ENCODE peak calls at places on chromosomes 2 and 18, in seven cellular contexts. V is H7; R is Right ventricle myocardium superior; T is brain microvascular endothelial cell; C is stimulated activated CD4-positive, alpha-beta T cell treated with anti-CD3 and anti-CD28 coated beads, Interleukin-1b, Interleukin-23, amount 100 ng/mL, for 24 hours; K is NCI-H2081; P is SHP77. E is an unnamed sample.

GRCh38 chr18:57311472-57311871 is 40.9 kb upstream of the ST8SIA3 start:
- DNase-seq in V (no peak), R (no peak), T (no peak), C (no peak), K (no peak), P (no peak), E (no peak)

GRCh38 chr18:48942554-48943261 is 8.1 kb downstream of the SMAD7 start:
- DNase-seq in V (peak), R (no peak), T (peak), C (no peak), K (no peak), P (no peak), E (no peak)

GRCh38 chr18:74866577-74866976 is 268.9 kb downstream of the ZNF407 start:
- DNase-seq in V (no peak), R (no peak), T (no peak), C (no peak), K (no peak), P (no peak), E (no peak)

GRCh38 chr2:147451131-147451530 is 393.7 kb upstream of the ACVR2A start:
- DNase-seq in V (no peak), R (no peak), T (no peak), C (no peak), K (peak), P (no peak), E (no peak)

GRCh38 chr2:2108189-2108588 is 222.9 kb downstream of the MYT1L start:
- DNase-seq in V (no peak), R (no peak), T (no peak), C (no peak), K (no peak), P (no peak), E (no peak)

GRCh38 chr2:64873472-64873924 is 115.7 kb upstream of the SLC1A4 start:
- DNase-seq in V (peak), R (peak), T (peak), C (peak), K (peak), P (peak), E (peak)

GRCh38 chr2:59034791-59035190 is 793.7 kb upstream of the FANCL start:
- DNase-seq in V (no peak), R (no peak), T (peak), C (no peak), K (peak), P (peak), E (no peak)

GRCh38 chr2:80247339-80247738 is 57.2 kb downstream of the LRRTM1 start:
- DNase-seq in V (no peak), R (no peak), T (no peak), C (no peak), K (no peak), P (no peak), E (no peak)

GRCh38 chr2:100196786-100197494 is 54.5 kb upstream of the AFF3 start:
- DNase-seq in V (no peak), R (no peak), T (no peak), C (no peak), K (no peak), P (no peak), E (no peak)

GRCh38 chr2:134127496-134127895 is 126.4 kb upstream of the MGAT5 start:
- DNase-seq in V (no peak), R (no peak), T (no peak), C (peak), K (no peak), P (no peak), E (no peak)

GRCh38 chr2:61042807-61043206 is 22.9 kb upstream of the SANBR start:
- DNase-seq in V (no peak), R (no peak), T (no peak), C (no peak), K (no peak), P (no peak), E (no peak)

GRCh38 chr2:71419145-71419544 is 34.2 kb upstream of the DYSF start:
- DNase-seq in V (no peak), R (no peak), T (no peak), C (no peak), K (no peak), P (no peak), E (no peak)

GRCh38 chr2:46518848-46519247 is 39.5 kb downstream of the TMEM247 start:
- DNase-seq in V (no peak), R (peak), T (no peak), C (no peak), K (no peak), P (no peak), E (no peak)

GRCh38 chr2:21694079-21694478 is 570.3 kb downstream of the TDRD15 start:
- DNase-seq in V (no peak), R (no peak), T (no peak), C (no peak), K (peak), P (peak), E (no peak)

GRCh38 chr2:64562148-64562784 is 38.1 kb downstream of the AFTPH start:
- DNase-seq in V (no peak), R (no peak), T (no peak), C (no peak), K (peak), P (no peak), E (no peak)

GRCh38 chr2:39676342-39676741 is 10.6 kb downstream of the TMEM178A start:
- DNase-seq in V (no peak), R (no peak), T (no peak), C (no peak), K (no peak), P (no peak), E (no peak)

GRCh38 chr2:30280596-30281434 is 49.5 kb downstream of the LBH start:
- DNase-seq in V (no peak), R (no peak), T (no peak), C (no peak), K (no peak), P (no peak), E (no peak)

GRCh38 chr2:241314181-241314932 is 1.1 kb downstream of the HDLBP start:
- DNase-seq in V (no peak), R (no peak), T (peak), C (no peak), K (peak), P (no peak), E (peak)

GRCh38 chr2:234989183-234989701 is 37.4 kb downstream of the SH3BP4 start:
- DNase-seq in V (no peak), R (peak), T (no peak), C (no peak), K (peak), P (peak), E (peak)

GRCh38 chr2:113700186-113700841 is 56.1 kb downstream of the SLC35F5 start:
- DNase-seq in V (peak), R (peak), T (no peak), C (no peak), K (peak), P (no peak), E (no peak)